ENCODE peak calls at places on chromosomes 13 and 19, in four cellular contexts. N is germinal center; Q is GM03348; I is activated T-cell treated with anti-CD3 and anti-CD28 coated beads, Interleukin-2, amount 50 U/mL, for 72 hours. C is an unnamed sample.

GRCh38 chr13:39811696-39812095 is 156.2 kb downstream of the COG6 start:
- DNase-seq in N (peak), Q (no peak), I (no peak), C (no peak)

GRCh38 chr19:4906963-4907362 is 2.3 kb upstream of the UHRF1 start:
- DNase-seq in N (no peak), Q (no peak), I (no peak), C (no peak)

GRCh38 chr19:5292453-5292842 is 48.2 kb downstream of the PTPRS start:
- DNase-seq in N (peak), Q (peak), I (peak), C (no peak)

GRCh38 chr13:82758056-82758455 is 1124.2 kb downstream of the SLITRK1 start:
- DNase-seq in N (no peak), Q (no peak), I (no peak), C (no peak)

GRCh38 chr13:84050551-84050950 is 168.3 kb upstream of the SLITRK1 start:
- DNase-seq in N (no peak), Q (peak), I (no peak), C (no peak)

GRCh38 chr19:15316498-15316897 is 15.8 kb downstream of the BRD4 start:
- DNase-seq in N (no peak), Q (no peak), I (no peak), C (no peak)

GRCh38 chr13:35210234-35210633 is 266.3 kb downstream of the MAB21L1 start:
- DNase-seq in N (no peak), Q (peak), I (no peak), C (peak)

GRCh38 chr13:111895896-111896821 is 170.8 kb upstream of the SOX1 start:
- DNase-seq in N (no peak), Q (no peak), I (no peak), C (no peak)

GRCh38 chr13:32001392-32001768 is 30.2 kb upstream of the FRY start:
- DNase-seq in N (peak), Q (peak), I (no peak), C (no peak)

GRCh38 chr13:33183431-33184130 is 102.0 kb downstream of the STARD13 start:
- DNase-seq in N (no peak), Q (no peak), I (no peak), C (no peak)

GRCh38 chr13:109026266-109026665 is 396.9 kb downstream of the MYO16 start:
- DNase-seq in N (no peak), Q (no peak), I (no peak), C (no peak)

GRCh38 chr19:16386619-16387240 is 62.1 kb downstream of the KLF2 start:
- DNase-seq in N (peak), Q (peak), I (no peak), C (no peak)

GRCh38 chr13:43783820-43784219 is 3.0 kb downstream of the ENOX1 start:
- DNase-seq in N (no peak), Q (peak), I (no peak), C (peak)

GRCh38 chr13:57629821-57630235 is 1.7 kb upstream of the PCDH17 start:
- DNase-seq in N (no peak), Q (peak), I (peak), C (no peak)

GRCh38 chr13:53254495-53254894 is 225.9 kb downstream of the OLFM4 start:
- DNase-seq in N (no peak), Q (no peak), I (no peak), C (no peak)

GRCh38 chr19:32195706-32196610 is 149.5 kb upstream of the ZNF507 start:
- DNase-seq in N (no peak), Q (no peak), I (no peak), C (no peak)

GRCh38 chr19:13098291-13099072 is 4.2 kb downstream of the LYL1 start:
- DNase-seq in N (no peak), Q (peak), I (no peak), C (no peak)

GRCh38 chr13:37539176-37539575 is 59.4 kb downstream of the POSTN start:
- DNase-seq in N (no peak), Q (no peak), I (no peak), C (no peak)

GRCh38 chr13:32537580-32538233 is 888 bp downstream of the N4BP2L2 start:
- DNase-seq in N (no peak), Q (peak), I (peak), C (no peak)

GRCh38 chr13:113058988-113059850 is 46.4 kb upstream of the F7 start:
- DNase-seq in N (no peak), Q (no peak), I (no peak), C (no peak)

GRCh38 chr13:45630791-45631190 is 15.3 kb upstream of the ERICH6B start:
- DNase-seq in N (no peak), Q (no peak), I (no peak), C (no peak)

GRCh38 chr13:29566864-29567263 is 28.6 kb downstream of the SLC7A1 start:
- DNase-seq in N (no peak), Q (no peak), I (no peak), C (peak)

GRCh38 chr19:3056454-3057016 is 5.8 kb downstream of the TLE5 start:
- DNase-seq in N (no peak), Q (no peak), I (no peak), C (no peak)

GRCh38 chr19:55646889-55647731 is 902 bp upstream of the CCDC106 start:
- DNase-seq in N (peak), Q (no peak), I (no peak), C (no peak)

GRCh38 chr13:46962286-46962941 is 65.6 kb upstream of the HTR2A start:
- DNase-seq in N (no peak), Q (peak), I (no peak), C (no peak)

GRCh38 chr19:53884256-53884655 is 2.3 kb downstream of the PRKCG start:
- DNase-seq in N (no peak), Q (no peak), I (no peak), C (no peak)

GRCh38 chr13:110328509-110328908 is 21.4 kb downstream of the COL4A2 start:
- DNase-seq in N (no peak), Q (no peak), I (no peak), C (no peak)

GRCh38 chr19:38049105-38049649 is 142.2 kb downstream of the SIPA1L3 start:
- DNase-seq in N (peak), Q (peak), I (peak), C (no peak)

GRCh38 chr13:33392794-33393371 is 107.3 kb upstream of the STARD13 start:
- DNase-seq in N (no peak), Q (no peak), I (no peak), C (no peak)

GRCh38 chr13:23750383-23751121 is 138.6 kb downstream of the MIPEP start:
- DNase-seq in N (no peak), Q (no peak), I (no peak), C (no peak)

GRCh38 chr19:42512743-42513304 is 15.5 kb downstream of the CEACAM1 start:
- DNase-seq in N (peak), Q (no peak), I (no peak), C (peak)